ENCODE peak calls at places on chromosomes 16 and 17, in five cellular contexts. Y is activated effector memory CD4-positive, alpha-beta T cell treated with anti-CD3 and anti-CD28 coated beads, Interleukin-2, amount 50 U/mL, for 16 hours; S is B cell; U is NCI-H1436; Z is stimulated activated CD4-positive, alpha-beta T cell treated with anti-CD3 and anti-CD28 coated beads, Interleukin-4, amount 100 ng/mL, for 48 hours. Q is an unnamed sample.

GRCh38 chr16:89104930-89105571 is 11.4 kb downstream of the ACSF3 start:
- DNase-seq in Y (no peak), S (no peak), U (no peak), Z (no peak), Q (no peak)

GRCh38 chr16:11848842-11849241 is 2.5 kb downstream of the RSL1D1 start:
- DNase-seq in Y (no peak), S (no peak), U (no peak), Z (no peak), Q (no peak)

GRCh38 chr16:75260856-75261589 is 9.6 kb upstream of the BCAR1 start:
- DNase-seq in Y (no peak), S (no peak), U (no peak), Z (no peak), Q (no peak)

GRCh38 chr17:75155191-75155601 is 884 bp upstream of the JPT1 start:
- DNase-seq in Y (peak; percentile 27), S (no peak), U (no peak), Z (no peak), Q (no peak)

GRCh38 chr16:14475370-14476139 is 154.5 kb downstream of the PARN start:
- DNase-seq in Y (no peak), S (no peak), U (peak; percentile 27), Z (no peak), Q (no peak)

GRCh38 chr17:57138956-57139576 is 54.0 kb downstream of the AKAP1 start:
- DNase-seq in Y (no peak), S (no peak), U (peak; percentile 15), Z (no peak), Q (no peak)

GRCh38 chr17:80005360-80006338 is 30.0 kb downstream of the TBC1D16 start:
- DNase-seq in Y (peak; percentile 81), S (peak; percentile 68), U (peak; percentile 59), Z (peak; percentile 43), Q (peak; percentile 40)

GRCh38 chr17:13940858-13941665 is 128.2 kb upstream of the COX10 start:
- DNase-seq in Y (no peak), S (no peak), U (no peak), Z (no peak), Q (no peak)

GRCh38 chr16:86449377-86450095 is 60.8 kb upstream of the FOXF1 start:
- DNase-seq in Y (no peak), S (no peak), U (no peak), Z (no peak), Q (no peak)

GRCh38 chr17:31573047-31573446 is 181.6 kb downstream of the RAB11FIP4 start:
- DNase-seq in Y (no peak), S (no peak), U (no peak), Z (no peak), Q (no peak)

GRCh38 chr16:9827062-9827752 is 355.0 kb downstream of the GRIN2A start:
- DNase-seq in Y (no peak), S (no peak), U (no peak), Z (no peak), Q (no peak)

GRCh38 chr17:46264456-46265198 is 30.3 kb upstream of the LRRC37A start:
- DNase-seq in Y (no peak), S (no peak), U (no peak), Z (no peak), Q (no peak)

GRCh38 chr16:75097941-75098897 is 18.4 kb downstream of the LDHD start:
- DNase-seq in Y (peak; percentile 91), S (no peak), U (no peak), Z (peak; percentile 58), Q (peak; percentile 25)

GRCh38 chr16:87288753-87289362 is 28.3 kb downstream of the C16orf95 start:
- DNase-seq in Y (no peak), S (no peak), U (no peak), Z (no peak), Q (no peak)

GRCh38 chr17:80068301-80069160 is 32.1 kb downstream of the CCDC40 start:
- DNase-seq in Y (no peak), S (no peak), U (no peak), Z (no peak), Q (no peak)

GRCh38 chr17:1323336-1323735 is 43.9 kb downstream of the TRARG1 start:
- DNase-seq in Y (peak; percentile 45), S (no peak), U (no peak), Z (no peak), Q (no peak)

GRCh38 chr16:22190169-22191088 is 15.6 kb upstream of the EEF2K start:
- DNase-seq in Y (peak; percentile 99), S (peak; percentile 99), U (peak; percentile 99), Z (peak; percentile 100), Q (peak; percentile 99)

GRCh38 chr16:66605177-66605999 is 884 bp downstream of the CMTM3 start:
- DNase-seq in Y (peak; percentile 78), S (no peak), U (no peak), Z (peak; percentile 29), Q (peak; percentile 26)

GRCh38 chr17:58328195-58329034 is at the start of gene TSPOAP1:
- DNase-seq in Y (peak; percentile 90), S (peak; percentile 85), U (no peak), Z (peak; percentile 75), Q (peak; percentile 77)

GRCh38 chr17:48139948-48140347 is 32.4 kb downstream of the SNX11 start:
- DNase-seq in Y (no peak), S (no peak), U (no peak), Z (no peak), Q (no peak)

GRCh38 chr17:64547354-64547753 is 40.6 kb downstream of the CEP95 start:
- DNase-seq in Y (no peak), S (no peak), U (no peak), Z (no peak), Q (no peak)

GRCh38 chr16:49112754-49113153 is 168.9 kb downstream of the CBLN1 start:
- DNase-seq in Y (no peak), S (no peak), U (no peak), Z (no peak), Q (no peak)

GRCh38 chr16:84940670-84941551 is 70.4 kb downstream of the ZDHHC7 start:
- DNase-seq in Y (no peak), S (no peak), U (no peak), Z (no peak), Q (no peak)

GRCh38 chr17:59858167-59858790 is 34.5 kb downstream of the TUBD1 start:
- DNase-seq in Y (no peak), S (no peak), U (no peak), Z (no peak), Q (no peak)

GRCh38 chr17:4440021-4440420 is 6.3 kb downstream of the SPNS3 start:
- DNase-seq in Y (no peak), S (no peak), U (no peak), Z (no peak), Q (no peak)

GRCh38 chr17:40490289-40490853 is 11.1 kb downstream of the TNS4 start:
- DNase-seq in Y (no peak), S (no peak), U (peak; percentile 21), Z (peak; percentile 27), Q (no peak)

GRCh38 chr16:15643453-15644305 is 725 bp upstream of the MARF1 start:
- DNase-seq in Y (peak; percentile 68), S (no peak), U (peak; percentile 38), Z (no peak), Q (no peak)

GRCh38 chr17:39161967-39162366 is 4.0 kb downstream of the ARL5C start:
- DNase-seq in Y (no peak), S (no peak), U (no peak), Z (no peak), Q (no peak)

GRCh38 chr17:7356072-7356549 is 1.2 kb downstream of the TMEM95 start:
- DNase-seq in Y (peak; percentile 94), S (peak; percentile 83), U (peak; percentile 59), Z (peak; percentile 87), Q (peak; percentile 77)

GRCh38 chr16:22217890-22218730 is 12.0 kb downstream of the EEF2K start:
- DNase-seq in Y (no peak), S (peak; percentile 70), U (no peak), Z (no peak), Q (peak; percentile 31)

GRCh38 chr17:75634754-75635609 is 1.7 kb downstream of the SMIM5 start:
- DNase-seq in Y (no peak), S (no peak), U (no peak), Z (no peak), Q (no peak)

GRCh38 chr17:21199856-21200255 is 14.1 kb downstream of the TMEM11 start:
- DNase-seq in Y (no peak), S (peak; percentile 41), U (no peak), Z (no peak), Q (no peak)

GRCh38 chr17:79841369-79842135 is 2.3 kb upstream of the CBX4 start:
- DNase-seq in Y (no peak), S (no peak), U (no peak), Z (no peak), Q (no peak)

GRCh38 chr16:17273142-17273561 is 197.6 kb downstream of the XYLT1 start:
- DNase-seq in Y (peak; percentile 68), S (no peak), U (no peak), Z (peak; percentile 9), Q (no peak)

GRCh38 chr17:31297090-31297489 is at the start of gene OMG:
- DNase-seq in Y (no peak), S (no peak), U (no peak), Z (no peak), Q (no peak)

GRCh38 chr17:1485311-1485747 is 7.2 kb downstream of the MYO1C start:
- DNase-seq in Y (peak; percentile 79), S (no peak), U (no peak), Z (no peak), Q (no peak)